ENCODE peak calls at places on chromosomes 1 and 21, in five cellular contexts. P is tibial nerve, V is HCT116, O is body of pancreas, N is stomach. M is an unnamed sample.
A peak's percentile ranks its signal among the peaks of the same experiment; 100 is the strongest.

GRCh38 chr1:41540886-41541591 is 56.6 kb upstream of the EDN2 start:
- DNase-seq in P (no peak), V (no peak), O (no peak), N (peak; percentile 4), M (no peak)

GRCh38 chr1:18883636-18884418 is 18.5 kb downstream of the ALDH4A1 start:
- DNase-seq in P (peak; percentile 85), V (peak; percentile 38), O (peak; percentile 82), N (peak; percentile 78), M (peak; percentile 85)

GRCh38 chr21:38989097-38989744 is 183.5 kb downstream of the ETS2 start:
- DNase-seq in P (no peak), V (no peak), O (no peak), N (no peak), M (no peak)

GRCh38 chr21:14879458-14879857 is 185.3 kb downstream of the NRIP1 start:
- DNase-seq in P (no peak), V (no peak), O (no peak), N (no peak), M (no peak)

GRCh38 chr1:171295821-171296220 is 18.2 kb upstream of the FMO4 start:
- DNase-seq in P (no peak), V (no peak), O (no peak), N (no peak), M (no peak)

GRCh38 chr1:111882537-111882936 is 106.9 kb downstream of the KCND3 start:
- DNase-seq in P (no peak), V (no peak), O (no peak), N (no peak), M (no peak)

GRCh38 chr1:193542668-193543067 is 356.3 kb upstream of the B3GALT2 start:
- DNase-seq in P (no peak), V (no peak), O (no peak), N (no peak), M (no peak)

GRCh38 chr21:45104560-45104959 is 30.2 kb downstream of the ADARB1 start:
- DNase-seq in P (no peak), V (no peak), O (peak; percentile 61), N (peak; percentile 78), M (peak; percentile 54)

GRCh38 chr1:171180671-171181070 is 4.4 kb upstream of the FMO2 start:
- DNase-seq in P (no peak), V (no peak), O (no peak), N (no peak), M (no peak)

GRCh38 chr1:65827346-65827745 is 34.7 kb downstream of the PDE4B start:
- DNase-seq in P (no peak), V (no peak), O (no peak), N (no peak), M (no peak)

GRCh38 chr1:11184973-11185372 is 4.2 kb upstream of the ANGPTL7 start:
- DNase-seq in P (peak; percentile 66), V (no peak), O (no peak), N (no peak), M (no peak)

GRCh38 chr1:16720403-16721223 is 19.7 kb upstream of the RNU1-4 start:
- DNase-seq in P (peak; percentile 4), V (no peak), O (peak; percentile 19), N (peak; percentile 30), M (peak; percentile 18)

GRCh38 chr1:1541956-1542765 is 1.7 kb upstream of the TMEM240 start:
- DNase-seq in P (no peak), V (no peak), O (no peak), N (no peak), M (no peak)

GRCh38 chr1:39023140-39023539 is 3.0 kb upstream of the NDUFS5 start:
- DNase-seq in P (no peak), V (no peak), O (no peak), N (no peak), M (no peak)

GRCh38 chr1:33110477-33110876 is 29.5 kb downstream of the AZIN2 start:
- DNase-seq in P (no peak), V (no peak), O (no peak), N (no peak), M (no peak)

GRCh38 chr1:202858306-202858705 is 30.6 kb downstream of the RABIF start:
- DNase-seq in P (peak; percentile 86), V (no peak), O (peak; percentile 23), N (peak; percentile 30), M (peak; percentile 84)

GRCh38 chr1:198876371-198876871 is 237.6 kb downstream of the PTPRC start:
- DNase-seq in P (no peak), V (no peak), O (no peak), N (no peak), M (no peak)

GRCh38 chr1:100354971-100355394 is 2.7 kb downstream of the CDC14A start:
- DNase-seq in P (no peak), V (peak; percentile 51), O (peak; percentile 56), N (peak; percentile 54), M (no peak)

GRCh38 chr1:227654858-227655752 is 80.0 kb downstream of the JMJD4 start:
- DNase-seq in P (no peak), V (no peak), O (no peak), N (no peak), M (no peak)

DNA sequence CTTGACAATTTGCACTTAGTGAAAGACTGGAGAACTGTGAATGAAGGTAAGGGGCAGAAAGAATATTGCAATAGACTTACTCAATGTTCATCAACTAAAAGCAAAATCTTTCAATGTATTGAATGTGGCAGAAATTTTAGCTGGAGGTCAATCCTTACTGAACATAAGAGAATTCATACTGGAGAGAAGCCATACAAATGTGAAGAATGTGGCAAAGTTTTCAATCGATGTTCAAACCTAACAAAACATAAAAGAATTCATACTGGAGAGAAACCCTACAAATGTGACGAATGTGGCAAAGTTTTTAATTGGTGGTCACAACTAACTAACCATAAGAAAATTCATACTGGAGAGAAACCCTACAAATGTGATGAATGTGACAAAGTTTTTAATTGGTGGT is 80.7 kb downstream of the JMJD4 start:
- DNase-seq in P (no peak), V (no peak), O (no peak), N (no peak), M (no peak)
- H3K9me3 ChIP-seq in P (peaks cover 63% of the 10 kb centered on the region), V (peaks cover 74% of the 10 kb centered on the region), O (no peaks in the 10 kb centered on the region), N (peaks cover 100% of the 10 kb centered on the region), M (no peaks in the 10 kb centered on the region)

GRCh38 chr1:165441166-165441955 is 3.6 kb downstream of the RXRG start:
- DNase-seq in P (no peak), V (no peak), O (no peak), N (no peak), M (no peak)

GRCh38 chr1:165443539-165444289 is 1.2 kb downstream of the RXRG start:
- DNase-seq in P (no peak), V (no peak), O (peak; percentile 8), N (no peak), M (peak; percentile 16)

GRCh38 chr1:165439287-165439686 is 5.6 kb downstream of the RXRG start:
- DNase-seq in P (no peak), V (no peak), O (no peak), N (no peak), M (no peak)

GRCh38 chr1:165442653-165443052 is 2.3 kb downstream of the RXRG start:
- DNase-seq in P (no peak), V (no peak), O (no peak), N (no peak), M (no peak)

DNA sequence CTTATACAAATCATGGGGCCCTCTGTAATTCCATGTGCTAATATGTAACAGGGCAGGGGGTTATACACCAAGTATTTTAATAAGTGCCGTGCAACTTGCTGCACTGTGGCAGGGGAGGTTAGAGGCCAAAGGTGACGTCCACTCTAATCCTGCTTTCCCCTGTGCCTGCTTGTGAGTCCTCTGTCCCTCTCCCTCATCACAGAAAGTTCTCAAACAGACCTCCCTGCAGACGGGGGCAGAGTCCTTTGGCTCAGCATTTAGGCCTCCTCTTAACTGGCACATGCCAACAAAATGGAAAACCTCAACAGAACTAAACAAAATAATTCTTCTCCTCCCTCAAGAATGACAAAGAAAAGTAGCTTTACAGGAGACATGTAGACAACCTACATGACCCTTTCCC is 2.9 kb downstream of the RXRG start:
- DNase-seq in P (no peak), V (no peak), O (no peak), N (no peak), M (no peak)
- H3K27me3 ChIP-seq in P (no peaks in the 10 kb centered on the region), V (peaks cover 82% of the 10 kb centered on the region), O (peaks cover 27% of the 10 kb centered on the region), N (peaks cover 79% of the 10 kb centered on the region), M (no peaks in the 10 kb centered on the region)

GRCh38 chr1:107056426-107057196 is at the start of gene PRMT6:
- DNase-seq in P (peak; percentile 68), V (peak; percentile 8), O (peak; percentile 87), N (peak; percentile 86), M (peak; percentile 92)
- TF ChIP-seq POLR2A in P (peak; percentile 47), V (no peak), O (peak; percentile 64), N (no peak), M (peak; percentile 14)

GRCh38 chr1:4379451-4380175 is 274.8 kb upstream of the AJAP1 start:
- DNase-seq in P (no peak), V (no peak), O (no peak), N (no peak), M (no peak)

GRCh38 chr1:4375812-4376211 is 278.6 kb upstream of the AJAP1 start:
- DNase-seq in P (no peak), V (no peak), O (no peak), N (no peak), M (no peak)

GRCh38 chr1:4380564-4381168 is 273.7 kb upstream of the AJAP1 start:
- DNase-seq in P (no peak), V (no peak), O (no peak), N (no peak), M (no peak)
- H3K9me3 ChIP-seq in P (no peaks in the 10 kb centered on the region), V (no peaks in the 10 kb centered on the region), O (no peaks in the 10 kb centered on the region), N (peaks cover 34% of the 10 kb centered on the region), M (no peaks in the 10 kb centered on the region)

DNA sequence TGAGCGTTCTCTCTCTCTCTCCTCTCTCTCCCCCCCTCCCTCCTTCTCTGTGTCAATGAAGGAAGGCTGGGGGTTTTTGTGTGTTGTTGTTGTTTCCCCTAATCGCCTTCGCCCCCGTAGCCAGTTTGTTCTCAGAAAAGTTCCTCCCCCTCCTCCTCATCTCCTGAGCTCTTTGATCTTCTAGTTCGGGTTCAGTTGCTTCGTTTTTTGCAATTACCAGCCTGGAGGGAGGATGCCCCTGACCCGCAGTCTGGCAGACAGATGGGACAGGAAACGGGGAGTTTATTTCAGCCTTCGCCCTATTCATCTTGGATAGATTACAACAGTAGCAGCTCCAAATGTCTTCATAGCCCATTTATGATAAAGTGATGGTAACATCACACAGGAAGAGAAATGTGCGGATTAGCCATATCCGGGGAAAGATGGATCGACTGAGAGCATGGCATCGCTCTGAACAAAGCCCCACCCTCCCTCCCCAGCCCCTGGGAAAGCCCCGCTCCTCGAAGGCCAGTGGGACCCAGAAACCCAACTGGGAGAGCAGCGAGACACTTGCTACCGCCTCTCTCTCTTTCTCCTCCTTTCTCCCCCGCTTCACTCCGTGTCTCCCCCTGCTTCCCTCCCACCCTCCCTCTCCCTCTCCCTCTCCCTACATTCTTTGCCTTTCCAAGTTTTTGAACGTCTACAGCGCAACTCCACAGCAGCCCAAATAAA is 139.7 kb upstream of the ARHGEF16 start:
- DNase-seq in P (no peak), V (no peak), O (no peak), N (no peak), M (no peak)
- H3K27me3 ChIP-seq in P (no peaks in the 10 kb centered on the region), V (no peaks in the 10 kb centered on the region), O (no peaks in the 10 kb centered on the region), N (peaks cover 7% of the 10 kb centered on the region), M (no peaks in the 10 kb centered on the region)